ENCODE peak calls at places on chromosome 17, in four cellular contexts. E is A549, Z is K562, L is GM12878. Y is an unnamed sample.

GRCh38 chr17:17057057-17057551 is 14.8 kb downstream of the MPRIP start:
- DNase-seq in E (no peak), Z (no peak), L (no peak), Y (no peak)

GRCh38 chr17:59367657-59368045 is 36.2 kb downstream of the YPEL2 start:
- DNase-seq in E (no peak), Z (peak), L (no peak), Y (peak)

GRCh38 chr17:75778861-75779249 is 5.8 kb upstream of the UNK start:
- DNase-seq in E (peak), Z (no peak), L (no peak), Y (peak)

GRCh38 chr17:73492802-73493139 is 151.5 kb downstream of the SDK2 start:
- DNase-seq in E (no peak), Z (no peak), L (no peak), Y (no peak)

GRCh38 chr17:55420776-55421178 is 858 bp downstream of the MMD start:
- DNase-seq in E (no peak), Z (peak), L (no peak), Y (no peak)

GRCh38 chr17:44081681-44082080 is 11.1 kb downstream of the G6PC3 start:
- DNase-seq in E (no peak), Z (no peak), L (no peak), Y (no peak)

GRCh38 chr17:14209215-14209614 is 27.4 kb downstream of the CDRT15 start:
- DNase-seq in E (no peak), Z (no peak), L (no peak), Y (peak)

GRCh38 chr17:30232015-30232821 is 3.3 kb downstream of the SLC6A4 start:
- DNase-seq in E (no peak), Z (no peak), L (no peak), Y (no peak)

GRCh38 chr17:48568499-48569259 is 9.5 kb downstream of the HOXB4 start:
- DNase-seq in E (no peak), Z (no peak), L (no peak), Y (no peak)

GRCh38 chr17:21058098-21058893 is 15.5 kb upstream of the USP22 start:
- DNase-seq in E (peak), Z (no peak), L (no peak), Y (no peak)

GRCh38 chr17:50175035-50175788 is 9.4 kb downstream of the SGCA start:
- DNase-seq in E (no peak), Z (no peak), L (no peak), Y (no peak)

GRCh38 chr17:39082482-39082881 is 69.0 kb downstream of the PLXDC1 start:
- DNase-seq in E (no peak), Z (no peak), L (no peak), Y (no peak)

GRCh38 chr17:69489303-69489702 is 74.8 kb downstream of the MAP2K6 start:
- DNase-seq in E (no peak), Z (no peak), L (no peak), Y (no peak)

GRCh38 chr17:49600949-49601348 is 25.3 kb downstream of the NXPH3 start:
- DNase-seq in E (no peak), Z (no peak), L (no peak), Y (no peak)

GRCh38 chr17:16419074-16419928 is 3.9 kb downstream of the TRPV2 start:
- DNase-seq in E (peak), Z (peak), L (peak), Y (peak)

GRCh38 chr17:44564429-44564828 is 7.1 kb downstream of the FZD2 start:
- DNase-seq in E (no peak), Z (no peak), L (no peak), Y (no peak)

GRCh38 chr17:57810740-57811632 is 38.9 kb downstream of the MRPS23 start:
- DNase-seq in E (no peak), Z (no peak), L (no peak), Y (peak)

GRCh38 chr17:58121925-58122324 is 26.3 kb upstream of the OR4D1 start:
- DNase-seq in E (peak), Z (peak), L (no peak), Y (peak)

GRCh38 chr17:10875984-10876555 is 38.2 kb upstream of the PIRT start:
- DNase-seq in E (peak), Z (peak), L (no peak), Y (peak)

GRCh38 chr17:71409712-71410111 is 711.1 kb upstream of the SOX9 start:
- DNase-seq in E (peak), Z (no peak), L (no peak), Y (no peak)

GRCh38 chr17:36931096-36931696 is 6.1 kb upstream of the LHX1 start:
- DNase-seq in E (no peak), Z (no peak), L (no peak), Y (no peak)

GRCh38 chr17:57948169-57948554 is 7.0 kb downstream of the CUEDC1 start:
- DNase-seq in E (no peak), Z (no peak), L (no peak), Y (no peak)

GRCh38 chr17:70296456-70296855 is 127.1 kb downstream of the KCNJ2 start:
- DNase-seq in E (no peak), Z (no peak), L (no peak), Y (no peak)

GRCh38 chr17:50550661-50551432 is 3.9 kb downstream of the SPATA20 start:
- DNase-seq in E (peak), Z (peak), L (no peak), Y (peak)

GRCh38 chr17:15341385-15341849 is at the start of gene TEKT3:
- DNase-seq in E (peak), Z (peak), L (no peak), Y (no peak)

GRCh38 chr17:33892677-33893076 is 362.4 kb upstream of the CCL2 start:
- DNase-seq in E (no peak), Z (no peak), L (no peak), Y (no peak)

GRCh38 chr17:14429084-14429483 is 128.2 kb downstream of the HS3ST3B1 start:
- DNase-seq in E (no peak), Z (no peak), L (no peak), Y (no peak)

DNA sequence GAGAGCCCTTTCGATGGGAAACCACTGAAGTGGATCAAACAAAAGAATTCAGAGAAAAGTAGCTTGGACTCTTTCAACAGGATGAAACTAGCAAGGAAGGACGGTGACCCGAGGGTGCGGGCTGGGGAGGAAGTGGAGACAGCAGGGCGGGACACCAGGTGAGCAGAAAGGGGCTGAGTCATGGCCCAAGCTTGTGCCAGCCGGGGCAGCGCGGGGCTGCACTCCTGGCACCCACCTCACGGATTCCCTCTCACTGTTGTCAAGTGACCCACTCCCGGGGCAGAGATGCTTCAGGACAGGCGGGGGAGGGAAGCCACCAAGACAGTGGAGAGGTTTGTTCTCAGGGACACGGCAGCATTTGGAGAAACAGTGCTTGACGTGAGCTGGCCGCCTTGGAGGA is 10.7 kb upstream of the RNF222 start:
- DNase-seq in E (peak), Z (no peak), L (no peak), Y (peak)
- TF ChIP-seq CHD4 in E (no peak), Z (no peak), L (no peak), Y (no peak)

GRCh38 chr17:77409282-77410161 is 268.8 kb downstream of the SEC14L1 start:
- DNase-seq in E (no peak), Z (no peak), L (no peak), Y (no peak)

GRCh38 chr17:77407321-77408277 is 266.8 kb downstream of the SEC14L1 start:
- DNase-seq in E (no peak), Z (no peak), L (no peak), Y (no peak)

GRCh38 chr17:77405867-77406513 is 265.2 kb downstream of the SEC14L1 start:
- DNase-seq in E (no peak), Z (no peak), L (no peak), Y (no peak)

GRCh38 chr17:77410470-77410869 is 269.7 kb downstream of the SEC14L1 start:
- DNase-seq in E (no peak), Z (no peak), L (no peak), Y (no peak)

DNA sequence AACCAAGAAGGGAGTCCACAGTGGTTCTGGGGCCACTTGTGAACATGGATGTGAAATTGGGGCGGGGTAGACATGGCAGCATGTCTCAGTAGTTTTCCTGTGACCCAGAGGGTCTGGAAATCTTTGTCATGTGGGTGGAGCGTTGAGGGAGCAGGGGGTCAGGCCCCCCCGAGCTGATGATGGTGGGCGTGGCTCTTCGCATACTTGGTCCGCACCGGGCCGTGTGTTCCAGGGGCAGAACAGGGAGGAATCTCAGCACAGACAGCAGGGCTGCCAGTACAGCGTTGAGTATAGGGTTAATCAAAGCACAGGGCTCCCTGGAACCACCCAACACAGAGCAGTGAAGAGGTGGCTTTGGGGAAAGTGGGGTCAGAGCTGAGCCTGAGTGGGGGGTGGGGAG is 267.5 kb downstream of the SEC14L1 start:
- DNase-seq in E (no peak), Z (no peak), L (no peak), Y (no peak)
- TF ChIP-seq CHD4 in E (no peak), Z (no peak), L (no peak), Y (no peak)

GRCh38 chr17:78645421-78646295 is 68.5 kb upstream of the DNAH17 start:
- DNase-seq in E (peak), Z (no peak), L (peak), Y (no peak)

GRCh38 chr17:78643326-78643725 is 66.1 kb upstream of the DNAH17 start:
- DNase-seq in E (no peak), Z (no peak), L (no peak), Y (no peak)

GRCh38 chr17:78647030-78647429 is 69.8 kb upstream of the DNAH17 start:
- DNase-seq in E (no peak), Z (no peak), L (no peak), Y (no peak)

GRCh38 chr17:78644259-78644658 is 67.1 kb upstream of the DNAH17 start:
- DNase-seq in E (no peak), Z (no peak), L (no peak), Y (no peak)

GRCh38 chr17:78644971-78645370 is 67.8 kb upstream of the DNAH17 start:
- DNase-seq in E (no peak), Z (no peak), L (no peak), Y (no peak)
- TF ChIP-seq CHD4 in E (no peak), Z (no peak), L (no peak), Y (no peak)

GRCh38 chr17:64115871-64116534 is 13.9 kb downstream of the ERN1 start:
- DNase-seq in E (peak), Z (no peak), L (no peak), Y (no peak)
- TF ChIP-seq CHD4 in E (no peak), Z (no peak), L (no peak), Y (no peak)

DNA sequence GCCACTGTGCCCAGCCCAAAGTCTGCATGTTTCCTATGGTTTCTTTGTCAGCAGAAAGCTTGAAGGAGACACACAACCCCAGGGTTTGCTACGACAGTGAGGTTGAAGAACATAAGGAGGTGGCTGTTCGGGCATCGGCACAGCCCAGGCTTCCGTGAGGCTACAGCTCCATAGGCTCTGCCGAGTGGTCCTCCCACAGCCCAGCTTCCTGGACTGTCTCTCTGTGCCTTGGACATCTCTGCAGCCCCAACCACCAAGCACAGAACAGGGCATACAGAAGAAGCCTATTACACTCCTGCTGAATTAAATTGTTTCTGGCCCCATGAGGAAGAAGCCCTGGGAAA is 3.2 kb upstream of the HAP1 start:
- DNase-seq in E (peak), Z (no peak), L (no peak), Y (no peak)
- TF ChIP-seq CHD4 in E (no peak), Z (no peak), L (no peak), Y (no peak)

GRCh38 chr17:34974179-34974578 is 6.1 kb upstream of the LIG3 start:
- DNase-seq in E (no peak), Z (no peak), L (no peak), Y (no peak)
- TF ChIP-seq CHD4 in E (no peak), Z (no peak), L (no peak), Y (no peak)

GRCh38 chr17:42313773-42314566 is 25.7 kb downstream of the STAT5A start:
- DNase-seq in E (no peak), Z (no peak), L (no peak), Y (no peak)
- TF ChIP-seq CHD4 in E (no peak), Z (no peak), L (no peak), Y (no peak)

DNA sequence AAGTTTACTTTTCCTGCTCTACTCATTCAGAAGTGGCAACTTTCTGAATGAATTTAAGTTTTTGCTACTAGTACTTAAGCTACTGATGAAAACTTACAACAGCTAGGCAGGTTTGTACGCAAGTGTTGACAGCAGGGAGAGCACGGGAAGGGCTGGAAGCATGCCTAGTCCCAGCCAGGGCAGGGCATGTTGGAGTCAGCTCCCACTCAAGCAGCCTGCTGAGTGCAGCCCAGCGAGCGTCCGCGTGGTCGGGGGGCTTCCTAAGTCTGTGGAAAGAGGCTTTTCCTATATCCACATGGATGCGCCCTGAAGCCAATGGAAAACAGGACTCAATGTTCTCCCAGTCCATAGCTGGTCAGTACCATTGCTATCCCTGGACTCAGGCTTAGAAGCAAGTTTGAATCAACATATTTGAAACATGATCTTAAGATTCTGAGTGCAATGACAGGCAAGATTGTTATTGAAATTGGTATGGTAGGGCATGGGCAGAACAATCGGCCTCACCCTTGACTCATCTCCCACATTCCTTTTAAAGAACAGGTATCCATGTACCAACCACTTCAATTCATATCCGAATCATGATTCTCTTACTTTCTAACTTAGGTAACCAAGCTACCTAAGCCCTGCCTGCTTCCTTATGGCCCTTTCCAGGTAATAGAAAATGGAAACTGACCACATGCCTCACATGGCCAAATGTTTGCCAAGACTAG is 22.5 kb downstream of the CYB5D2 start:
- DNase-seq in E (no peak), Z (no peak), L (no peak), Y (no peak)
- TF ChIP-seq CHD4 in E (no peak), Z (no peak), L (no peak), Y (no peak)